ENCODE peak calls at places on chromosomes 12 and 14, in four cellular contexts. E is RWPE2, O is endodermal cell, S is astrocyte of the spinal cord. W is an unnamed sample.

GRCh38 chr12:51886021-51886710 is 1.7 kb upstream of the ANKRD33 start:
- DNase-seq in E (no peak), O (peak; percentile 69), S (peak; percentile 90), W (peak; percentile 80)

GRCh38 chr12:63982787-63983186 is 138.3 kb downstream of the SRGAP1 start:
- DNase-seq in E (no peak), O (no peak), S (no peak), W (no peak)

GRCh38 chr12:17609152-17609551 is 480.8 kb downstream of the RERGL start:
- DNase-seq in E (no peak), O (no peak), S (no peak), W (no peak)

GRCh38 chr14:68011629-68012028 is 192.1 kb downstream of the RAD51B start:
- DNase-seq in E (no peak), O (no peak), S (peak; percentile 86), W (no peak)

GRCh38 chr14:52848626-52849025 is 57.2 kb upstream of the GNPNAT1 start:
- DNase-seq in E (no peak), O (no peak), S (peak; percentile 61), W (no peak)

GRCh38 chr12:74903522-74903921 is 306.1 kb downstream of the KCNC2 start:
- DNase-seq in E (no peak), O (peak; percentile 83), S (no peak), W (peak; percentile 56)

GRCh38 chr12:47272412-47273190 is 192.8 kb upstream of the AMIGO2 start:
- DNase-seq in E (no peak), O (no peak), S (no peak), W (peak; percentile 82)

GRCh38 chr14:106318700-106319099 is 792.3 kb downstream of the TMEM121 start:
- DNase-seq in E (no peak), O (no peak), S (no peak), W (no peak)

GRCh38 chr14:53596845-53597525 is 359.6 kb downstream of the BMP4 start:
- DNase-seq in E (no peak), O (no peak), S (peak; percentile 18), W (peak; percentile 34)

GRCh38 chr14:85824526-85824925 is 294.6 kb downstream of the FLRT2 start:
- DNase-seq in E (no peak), O (no peak), S (no peak), W (no peak)

GRCh38 chr14:75175677-75176141 is 703 bp downstream of the TMED10 start:
- DNase-seq in E (no peak), O (no peak), S (no peak), W (no peak)
- H3K4me3 ChIP-seq in E (peak overlapping the region; percentile 84), O (peak overlapping the region; percentile 93), S (peak overlapping the region; percentile 76), W (peak overlapping the region; percentile 89)

GRCh38 chr12:121797937-121798801 is 4.7 kb upstream of the RHOF start:
- DNase-seq in E (peak; percentile 81), O (peak; percentile 89), S (peak; percentile 54), W (no peak)

GRCh38 chr12:121799175-121799841 is 4.5 kb upstream of the SETD1B start:
- DNase-seq in E (peak; percentile 81), O (peak; percentile 90), S (peak; percentile 81), W (peak; percentile 91)

GRCh38 chr12:121798807-121799174 is 5.0 kb upstream of the SETD1B start:
- DNase-seq in E (no peak), O (no peak), S (no peak), W (no peak)

GRCh38 chr12:121795029-121795977 is 1.8 kb upstream of the RHOF start:
- DNase-seq in E (peak; percentile 70), O (peak; percentile 99), S (peak; percentile 84), W (peak; percentile 84)

GRCh38 chr12:121796855-121797751 is 3.6 kb upstream of the RHOF start:
- DNase-seq in E (peak; percentile 86), O (peak; percentile 98), S (peak; percentile 88), W (peak; percentile 54)
- TF ChIP-seq CTCF in E (peak; percentile 27), O (peak; percentile 58), S (peak; percentile 40), W (no peak)

GRCh38 chr14:32324601-32325000 is 4.5 kb upstream of the AKAP6 start:
- DNase-seq in E (no peak), O (no peak), S (no peak), W (no peak)
- H3K4me3 ChIP-seq in E (no peak overlapping the region), O (no peak overlapping the region), S (no peak overlapping the region), W (no peak overlapping the region)

DNA sequence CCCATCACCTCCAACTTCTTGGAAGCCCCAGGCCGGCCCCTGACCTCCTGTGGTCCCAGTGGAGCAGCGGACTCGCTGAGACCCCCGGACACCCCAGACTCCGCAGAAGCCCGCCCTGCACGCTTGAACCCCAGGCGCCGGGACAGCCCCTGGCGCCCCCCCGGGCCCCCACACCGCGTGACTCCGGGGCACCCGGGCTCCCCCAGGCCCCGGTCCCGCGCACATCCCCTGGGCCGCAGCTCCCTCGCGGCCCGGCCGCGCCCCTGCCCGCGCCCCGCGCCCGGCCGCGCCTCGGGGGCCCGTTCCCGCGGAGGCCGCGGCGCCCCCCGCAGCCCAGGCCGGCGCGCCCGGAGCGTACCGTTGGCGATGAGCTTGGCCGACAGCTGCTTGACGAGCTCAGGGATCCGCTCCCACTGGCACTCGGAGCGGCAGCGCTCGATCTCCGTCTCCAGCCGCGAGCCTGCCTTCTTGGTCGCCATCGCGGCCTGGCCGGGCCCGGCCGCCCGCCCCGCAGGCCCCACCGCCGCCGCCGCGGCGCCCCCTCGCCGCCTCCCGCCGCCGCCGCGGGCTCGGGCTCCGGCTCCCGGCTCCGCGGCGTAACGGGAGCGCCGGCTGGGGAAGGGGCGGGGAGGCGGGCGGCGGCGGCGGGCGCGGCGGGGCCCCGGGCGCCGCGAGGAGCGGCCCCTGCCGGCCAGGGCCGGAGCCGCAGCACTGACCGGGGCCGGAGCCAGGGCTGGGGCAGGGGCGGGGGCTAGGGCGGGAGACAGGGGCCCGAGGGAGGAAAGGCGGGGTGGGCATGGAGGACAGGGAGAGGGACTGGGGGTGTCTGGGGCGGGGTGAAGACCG is at the start of gene TTC7B:
- DNase-seq in E (no peak), O (peak; percentile 87), S (no peak), W (peak; percentile 23)
- TF ChIP-seq CTCF in E (peak; percentile 63), O (peak; percentile 43), S (peak; percentile 41), W (peak; percentile 22)

DNA sequence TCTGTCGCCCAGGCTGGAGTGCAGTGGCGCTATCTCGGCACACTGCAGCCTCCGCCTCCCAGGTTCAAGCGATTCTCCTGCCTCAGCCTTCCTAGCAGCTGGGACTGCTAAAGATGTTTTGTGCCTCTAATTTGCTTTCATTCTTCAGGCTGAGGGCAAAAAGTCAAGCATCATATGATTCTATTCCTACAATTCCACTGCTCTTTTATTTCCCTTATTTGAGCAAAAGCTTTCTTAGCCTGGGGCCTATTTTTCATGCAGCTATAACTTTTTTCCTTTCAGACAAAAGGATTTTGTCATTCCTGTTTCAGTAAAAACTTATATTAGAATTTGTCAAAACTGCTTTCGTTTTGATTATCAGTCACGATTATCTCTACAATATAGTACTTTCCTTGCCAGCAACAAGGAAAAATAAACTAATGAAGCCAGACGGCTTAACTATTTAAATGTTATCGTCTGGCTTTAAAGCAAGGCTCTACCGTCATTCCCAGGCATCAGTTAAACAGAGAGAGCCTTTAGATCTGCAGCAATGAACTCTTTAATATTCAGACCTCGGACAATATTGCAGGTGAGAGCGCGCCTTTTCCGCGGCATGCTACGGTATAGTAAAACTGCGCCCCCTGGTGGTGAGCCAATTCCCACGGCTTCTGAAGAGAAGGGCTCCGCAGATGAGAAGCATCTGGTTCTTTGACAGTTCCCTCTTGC is 1.4 kb upstream of the SLC2A13 start:
- DNase-seq in E (peak; percentile 79), O (peak; percentile 96), S (peak; percentile 83), W (peak; percentile 84)
- H3K4me3 ChIP-seq in E (peak overlapping the region; percentile 19), O (no peak overlapping the region), S (peak overlapping the region; percentile 29), W (peak overlapping the region; percentile 32)

DNA sequence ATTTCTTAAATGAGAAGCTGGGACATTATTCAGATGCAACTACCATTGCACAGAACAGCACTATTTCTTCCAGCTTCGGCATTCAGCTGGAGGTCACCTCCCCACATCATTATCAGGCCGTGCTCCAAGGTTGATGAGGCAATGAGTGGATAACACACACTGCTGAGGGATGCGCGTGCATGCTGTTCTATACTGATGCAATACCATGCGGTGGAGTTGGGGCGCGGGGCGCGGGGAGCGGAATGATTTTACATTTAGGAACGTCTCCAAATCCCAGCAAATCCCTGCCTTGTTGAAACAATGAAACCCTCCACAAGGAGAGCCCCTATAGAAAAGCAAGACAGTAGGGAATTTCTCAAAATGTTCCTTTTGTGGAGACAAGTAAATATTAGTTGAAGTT is 283.4 kb downstream of the GRIN2B start:
- DNase-seq in E (no peak), O (no peak), S (no peak), W (no peak)
- TF ChIP-seq CTCF in E (no peak), O (no peak), S (no peak), W (no peak)

W was measured in epithelial cell of esophagus.